ENCODE peak calls at places on chromosome 14, in five cellular contexts. J is GM12878, L is K562, C is HepG2, B is H1. P is an unnamed sample.

GRCh38 chr14:81337073-81337472 is 63.1 kb downstream of the STON2 start:
- DNase-seq in J (no peak), L (no peak), C (no peak), B (no peak), P (no peak)

GRCh38 chr14:61934385-61934784 is 172.2 kb downstream of the SNAPC1 start:
- DNase-seq in L (no peak), C (no peak), B (no peak), J (no peak), P (no peak)

GRCh38 chr14:35386673-35387125 is 17.9 kb downstream of the NFKBIA start:
- DNase-seq in L (peak; percentile 92), B (no peak), C (no peak), J (no peak), P (no peak)

GRCh38 chr14:54329082-54329695 is 67.6 kb upstream of the CDKN3 start:
- DNase-seq in C (peak; percentile 65), J (no peak), L (peak; percentile 38), B (peak; percentile 64), P (peak; percentile 60)

GRCh38 chr14:95830386-95830785 is 46.2 kb upstream of the TUNAR start:
- DNase-seq in C (no peak), B (no peak), L (no peak), J (no peak), P (no peak)

GRCh38 chr14:58466459-58466858 is 38.9 kb downstream of the KIAA0586 start:
- DNase-seq in L (no peak), C (no peak), B (no peak), J (no peak), P (no peak)

GRCh38 chr14:23058654-23059504 is 1.6 kb upstream of the CDH24 start:
- DNase-seq in C (no peak), L (no peak), J (no peak), B (no peak), P (no peak)

GRCh38 chr14:81506512-81506911 is 27.1 kb downstream of the SEL1L start:
- DNase-seq in B (no peak), L (no peak), C (no peak), J (no peak), P (no peak)

GRCh38 chr14:73239463-73240241 is 2.3 kb downstream of the PAPLN start:
- DNase-seq in J (no peak), C (no peak), B (no peak), L (no peak), P (peak; percentile 75)

GRCh38 chr14:60327447-60328331 is 78.7 kb downstream of the PPM1A start:
- DNase-seq in C (no peak), J (peak; percentile 47), L (no peak), B (no peak), P (peak; percentile 46)

GRCh38 chr14:93976477-93977057 is at the start of gene ASB2:
- DNase-seq in L (no peak), C (no peak), J (no peak), B (no peak), P (no peak)

GRCh38 chr14:68987653-68988036 is 8.5 kb upstream of the ACTN1 start:
- DNase-seq in L (peak; percentile 72), J (no peak), C (no peak), B (no peak), P (peak; percentile 39)

GRCh38 chr14:45222485-45223262 is 30.3 kb downstream of the MIS18BP1 start:
- DNase-seq in J (no peak), C (no peak), B (no peak), L (no peak), P (no peak)

GRCh38 chr14:22471545-22472121 is 117.4 kb downstream of the DAD1 start:
- DNase-seq in L (peak; percentile 65), C (peak; percentile 55), J (no peak), B (peak; percentile 25), P (peak; percentile 68)

GRCh38 chr14:105355049-105355575 is 40.6 kb downstream of the PACS2 start:
- DNase-seq in L (no peak), C (no peak), B (no peak), J (no peak), P (no peak)

GRCh38 chr14:64060648-64061096 is 207.9 kb downstream of the SYNE2 start:
- DNase-seq in B (peak; percentile 85), L (peak; percentile 12), C (peak; percentile 15), J (no peak), P (peak; percentile 79)

GRCh38 chr14:93683241-93683640 is 105.0 kb downstream of the PRIMA1 start:
- DNase-seq in L (peak; percentile 19), C (no peak), B (no peak), J (no peak), P (peak; percentile 43)

GRCh38 chr14:72532686-72533454 is 361.0 kb downstream of the DPF3 start:
- DNase-seq in B (no peak), C (no peak), L (no peak), J (no peak), P (no peak)

GRCh38 chr14:59028476-59029202 is 159.8 kb upstream of the DAAM1 start:
- DNase-seq in B (peak; percentile 23), C (peak; percentile 39), L (peak; percentile 47), J (peak; percentile 31), P (peak; percentile 61)

GRCh38 chr14:74257078-74257987 is 18.1 kb downstream of the VSX2 start:
- DNase-seq in B (no peak), L (peak; percentile 45), J (no peak), C (no peak), P (peak; percentile 68)

DNA sequence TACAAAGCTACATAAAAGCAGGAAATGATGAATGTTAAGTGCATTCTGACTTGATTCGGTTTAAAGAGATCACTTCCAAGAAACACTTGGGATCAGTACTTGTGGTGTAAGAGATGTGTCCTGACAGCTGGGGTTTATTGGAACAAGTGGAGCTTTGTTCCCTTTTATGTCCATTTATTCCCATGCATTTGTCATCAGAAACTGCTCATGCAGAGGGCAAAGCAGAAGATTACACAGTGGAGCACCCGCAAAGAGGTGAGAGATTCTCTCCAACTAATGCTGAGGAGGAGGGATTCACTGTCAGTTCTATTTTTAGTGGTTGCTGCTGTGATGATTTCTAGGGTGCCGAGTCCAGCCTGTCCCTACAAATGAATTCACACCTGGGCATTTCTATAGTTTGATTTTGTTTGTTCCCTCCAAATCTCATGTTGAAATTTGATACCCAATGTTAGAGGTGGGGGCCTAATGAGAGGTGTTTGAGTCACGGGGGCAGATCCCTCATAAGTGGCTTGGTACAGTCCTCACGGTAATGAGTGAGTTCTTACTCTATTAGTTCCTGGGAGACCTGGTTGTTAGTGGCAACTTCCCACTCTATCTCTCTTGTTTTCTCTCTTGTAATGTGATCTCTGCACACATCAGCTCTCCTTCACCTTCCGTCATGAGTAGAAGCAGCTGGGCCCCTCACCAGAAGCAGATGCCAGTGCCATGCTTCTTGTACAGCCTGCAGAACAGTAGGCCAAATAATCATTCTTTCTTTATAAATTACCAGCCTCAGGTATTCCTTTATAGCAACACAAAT is 29.4 kb upstream of the KCNK10 start:
- DNase-seq in B (no peak), L (no peak), J (no peak), C (no peak), P (no peak)
- TF ChIP-seq ATF3 in B (no peak), L (no peak), J (no peak), C (no peak), P (no peak)

DNA sequence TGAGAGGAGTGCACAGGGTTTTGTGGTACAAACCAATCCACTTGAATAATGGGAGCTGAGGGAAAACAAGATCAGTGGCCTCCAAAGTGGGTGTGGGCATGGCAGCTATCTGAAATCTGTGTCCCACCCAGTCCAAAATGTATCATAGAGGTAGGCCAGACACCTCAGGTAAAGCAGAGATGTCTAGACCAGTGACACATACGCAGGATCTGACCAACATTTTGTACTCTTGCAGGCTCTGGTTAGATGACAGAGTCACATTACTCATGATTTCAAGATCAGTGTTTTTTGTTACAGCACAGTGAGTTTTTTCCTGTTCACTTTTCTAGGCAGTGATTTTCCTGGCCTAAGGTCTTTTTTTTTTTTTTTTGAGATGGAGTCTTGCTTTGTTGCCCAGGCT is 211.8 kb downstream of the PCNX1 start:
- DNase-seq in B (no peak), C (no peak), J (no peak), L (no peak), P (no peak)
- TF ChIP-seq ATF2 in B (no peak), C (no peak), J (no peak), L (no peak), P (no peak)

GRCh38 chr14:99518441-99519346 is 37.5 kb downstream of the CCNK start:
- DNase-seq in J (no peak), B (no peak), L (peak; percentile 69), C (peak; percentile 40), P (peak; percentile 88)

GRCh38 chr14:99516156-99517045 is 35.2 kb downstream of the CCNK start:
- DNase-seq in L (no peak), B (no peak), C (no peak), J (no peak), P (peak; percentile 8)

GRCh38 chr14:99517046-99517642 is 35.9 kb downstream of the CCNK start:
- DNase-seq in J (no peak), B (no peak), L (no peak), C (no peak), P (peak; percentile 29)

GRCh38 chr14:99519347-99519881 is 38.2 kb downstream of the CCNK start:
- DNase-seq in B (no peak), J (no peak), L (no peak), C (no peak), P (peak; percentile 8)

GRCh38 chr14:99517643-99518381 is 36.6 kb downstream of the CCNK start:
- DNase-seq in L (no peak), B (no peak), J (no peak), C (no peak), P (no peak)
- TF ChIP-seq ATF3 in L (no peak), B (no peak), J (no peak), C (no peak), P (no peak)

DNA sequence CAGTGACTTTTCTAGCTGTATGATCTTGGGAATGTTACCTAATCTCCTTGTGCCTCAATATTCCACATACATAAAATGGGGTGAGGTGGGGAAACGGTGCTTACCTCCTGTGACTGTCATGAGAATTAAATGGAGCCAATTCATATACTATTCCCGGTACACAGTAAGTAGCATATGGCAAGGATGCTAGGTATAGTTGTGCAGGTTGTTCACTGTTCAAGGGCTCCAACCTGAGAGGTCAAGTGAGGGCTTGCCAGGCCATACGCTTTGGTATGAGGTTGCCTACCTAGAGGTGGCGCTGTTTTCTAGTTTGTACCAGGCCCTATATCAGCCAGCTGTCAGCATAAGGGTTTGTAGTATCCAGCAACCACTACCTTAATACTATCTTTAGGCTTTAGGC is 3.6 kb upstream of the BATF start:
- DNase-seq in C (peak; percentile 41), L (peak; percentile 53), B (no peak), J (no peak), P (peak; percentile 74)
- TF ChIP-seq ATF2 in C (no peak), L (no peak), B (no peak), J (no peak), P (no peak)

P was measured in WTC11.